ENCODE peak calls at places on chromosomes 5 and 9, in four cellular contexts. One of them, this sample, is unnamed. For H3K4me1, the result is how much of the 10 kb centered on the place peaks cover.

GRCh38 chr9:2158729-2159128 is 143.6 kb downstream of the SMARCA2 start:
- DNase-seq in cardiac muscle cell: peak
- DNase-seq in Peyer's patch: no peak
- DNase-seq in trophoblast cell: no peak
- DNase-seq in this sample: no peak

GRCh38 chr9:38388283-38389223 is 3.9 kb upstream of the ALDH1B1 start:
- DNase-seq in cardiac muscle cell: peak
- DNase-seq in Peyer's patch: no peak
- DNase-seq in trophoblast cell: no peak
- DNase-seq in this sample: no peak

GRCh38 chr9:126436545-126437269 is 110.1 kb downstream of the MVB12B start:
- DNase-seq in cardiac muscle cell: no peak
- DNase-seq in Peyer's patch: no peak
- DNase-seq in trophoblast cell: no peak
- DNase-seq in this sample: no peak

GRCh38 chr5:74316064-74316586 is 324.4 kb downstream of the ENC1 start:
- DNase-seq in cardiac muscle cell: peak
- DNase-seq in Peyer's patch: no peak
- DNase-seq in trophoblast cell: peak
- DNase-seq in this sample: no peak

GRCh38 chr9:30851600-30851999 is 1532.8 kb upstream of the ACO1 start:
- DNase-seq in cardiac muscle cell: no peak
- DNase-seq in Peyer's patch: no peak
- DNase-seq in trophoblast cell: no peak
- DNase-seq in this sample: no peak

GRCh38 chr5:4191703-4192102 is 596.1 kb downstream of the IRX1 start:
- DNase-seq in cardiac muscle cell: no peak
- DNase-seq in Peyer's patch: no peak
- DNase-seq in trophoblast cell: no peak
- DNase-seq in this sample: no peak

GRCh38 chr5:116900793-116901192 is 326.2 kb upstream of the SEMA6A start:
- DNase-seq in cardiac muscle cell: no peak
- DNase-seq in Peyer's patch: no peak
- DNase-seq in trophoblast cell: no peak
- DNase-seq in this sample: no peak

GRCh38 chr5:111790295-111790694 is 33.3 kb upstream of the NREP start:
- DNase-seq in cardiac muscle cell: no peak
- DNase-seq in Peyer's patch: no peak
- DNase-seq in trophoblast cell: no peak
- DNase-seq in this sample: no peak

GRCh38 chr9:129509508-129509907 is 111.4 kb downstream of the C9orf50 start:
- DNase-seq in cardiac muscle cell: peak
- DNase-seq in Peyer's patch: no peak
- DNase-seq in trophoblast cell: no peak
- DNase-seq in this sample: no peak

GRCh38 chr5:543755-544674 is 19.8 kb upstream of the SLC9A3 start:
- DNase-seq in cardiac muscle cell: no peak
- DNase-seq in Peyer's patch: peak
- DNase-seq in trophoblast cell: peak
- DNase-seq in this sample: peak

GRCh38 chr5:134046330-134046729 is 41.6 kb upstream of the VDAC1 start:
- DNase-seq in cardiac muscle cell: no peak
- DNase-seq in Peyer's patch: no peak
- DNase-seq in trophoblast cell: no peak
- DNase-seq in this sample: no peak

GRCh38 chr5:38473008-38473407 is 83.4 kb downstream of the LIFR start:
- DNase-seq in cardiac muscle cell: no peak
- DNase-seq in Peyer's patch: no peak
- DNase-seq in trophoblast cell: peak
- DNase-seq in this sample: no peak

GRCh38 chr5:37208883-37209808 is 40.0 kb downstream of the CPLANE1 start:
- DNase-seq in cardiac muscle cell: peak
- DNase-seq in Peyer's patch: no peak
- DNase-seq in trophoblast cell: no peak
- DNase-seq in this sample: no peak

DNA sequence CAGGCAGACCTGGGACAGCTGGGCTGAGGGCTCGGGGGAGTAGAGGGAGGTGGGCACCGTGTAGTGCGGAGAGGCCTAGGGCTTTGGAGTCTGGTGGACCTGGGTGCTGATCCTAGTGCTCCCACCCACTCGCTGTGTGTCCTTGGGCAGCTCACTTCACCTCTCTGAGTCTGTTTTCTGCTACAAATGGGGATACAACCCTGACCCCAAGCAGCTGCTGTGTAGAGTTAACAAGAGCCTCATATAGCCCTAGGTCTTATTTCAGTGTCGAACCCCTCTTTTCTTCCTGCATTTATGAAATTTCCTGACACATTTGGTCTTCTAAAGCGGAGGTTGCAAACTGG is 16.4 kb downstream of the ERGIC1 start:
- DNase-seq in cardiac muscle cell: no peak
- DNase-seq in Peyer's patch: no peak
- DNase-seq in trophoblast cell: no peak
- DNase-seq in this sample: no peak
- H3K4me1 ChIP-seq in cardiac muscle cell: under half
- H3K4me1 ChIP-seq in Peyer's patch: under half
- H3K4me1 ChIP-seq in trophoblast cell: under half
- H3K4me1 ChIP-seq in this sample: half or more

GRCh38 chr9:137243626-137244485 is 2.8 kb downstream of the TUBB4B start:
- DNase-seq in cardiac muscle cell: no peak
- DNase-seq in Peyer's patch: no peak
- DNase-seq in trophoblast cell: peak
- DNase-seq in this sample: no peak
- H3K4me1 ChIP-seq in cardiac muscle cell: under half
- H3K4me1 ChIP-seq in Peyer's patch: under half
- H3K4me1 ChIP-seq in trophoblast cell: under half
- H3K4me1 ChIP-seq in this sample: under half

GRCh38 chr9:93209576-93210323 is 25.8 kb downstream of the WNK2 start:
- DNase-seq in cardiac muscle cell: no peak
- DNase-seq in Peyer's patch: no peak
- DNase-seq in trophoblast cell: no peak
- DNase-seq in this sample: no peak
- H3K4me1 ChIP-seq in cardiac muscle cell: half or more
- H3K4me1 ChIP-seq in Peyer's patch: under half
- H3K4me1 ChIP-seq in trophoblast cell: under half
- H3K4me1 ChIP-seq in this sample: under half

GRCh38 chr9:101035098-101035497 is 6.6 kb downstream of the PLPPR1 start:
- DNase-seq in cardiac muscle cell: no peak
- DNase-seq in Peyer's patch: no peak
- DNase-seq in trophoblast cell: no peak
- DNase-seq in this sample: no peak
- H3K4me1 ChIP-seq in cardiac muscle cell: under half
- H3K4me1 ChIP-seq in Peyer's patch: under half
- H3K4me1 ChIP-seq in trophoblast cell: under half
- H3K4me1 ChIP-seq in this sample: under half

GRCh38 chr9:128175743-128176142 is 15.6 kb downstream of the CIZ1 start:
- DNase-seq in cardiac muscle cell: no peak
- DNase-seq in Peyer's patch: no peak
- DNase-seq in trophoblast cell: no peak
- DNase-seq in this sample: no peak
- H3K4me1 ChIP-seq in cardiac muscle cell: under half
- H3K4me1 ChIP-seq in Peyer's patch: under half
- H3K4me1 ChIP-seq in trophoblast cell: under half
- H3K4me1 ChIP-seq in this sample: under half

GRCh38 chr9:93459432-93459847 is 6.1 kb upstream of the FAM120AOS start:
- DNase-seq in cardiac muscle cell: no peak
- DNase-seq in Peyer's patch: no peak
- DNase-seq in trophoblast cell: no peak
- DNase-seq in this sample: no peak
- H3K4me1 ChIP-seq in cardiac muscle cell: under half
- H3K4me1 ChIP-seq in Peyer's patch: under half
- H3K4me1 ChIP-seq in trophoblast cell: under half
- H3K4me1 ChIP-seq in this sample: half or more

GRCh38 chr5:172899436-172899835 is 59.8 kb upstream of the RPL26L1 start:
- DNase-seq in cardiac muscle cell: no peak
- DNase-seq in Peyer's patch: no peak
- DNase-seq in trophoblast cell: no peak
- DNase-seq in this sample: no peak
- H3K4me1 ChIP-seq in cardiac muscle cell: under half
- H3K4me1 ChIP-seq in Peyer's patch: under half
- H3K4me1 ChIP-seq in trophoblast cell: under half
- H3K4me1 ChIP-seq in this sample: under half

GRCh38 chr5:16857635-16858034 is 78.5 kb downstream of the MYO10 start:
- DNase-seq in cardiac muscle cell: no peak
- DNase-seq in Peyer's patch: no peak
- DNase-seq in trophoblast cell: no peak
- DNase-seq in this sample: no peak
- H3K4me1 ChIP-seq in cardiac muscle cell: under half
- H3K4me1 ChIP-seq in Peyer's patch: under half
- H3K4me1 ChIP-seq in trophoblast cell: under half
- H3K4me1 ChIP-seq in this sample: under half

GRCh38 chr5:14745753-14746152 is 81.2 kb downstream of the OTULIN start:
- DNase-seq in cardiac muscle cell: no peak
- DNase-seq in Peyer's patch: no peak
- DNase-seq in trophoblast cell: no peak
- DNase-seq in this sample: peak
- H3K4me1 ChIP-seq in cardiac muscle cell: under half
- H3K4me1 ChIP-seq in Peyer's patch: under half
- H3K4me1 ChIP-seq in trophoblast cell: under half
- H3K4me1 ChIP-seq in this sample: under half